ENCODE peak calls at places on chromosomes 16 and 17, in four cellular contexts. K, S, H and I are unnamed samples.
A peak's percentile ranks its signal among the peaks of the same experiment; 100 is the strongest.

GRCh38 chr17:17030515-17031211 is 11.6 kb upstream of the MPRIP start:
- DNase-seq in K (no peak), S (no peak), H (no peak), I (no peak)

GRCh38 chr16:8632675-8633182 is 11.2 kb downstream of the METTL22 start:
- DNase-seq in K (no peak), S (no peak), H (no peak), I (no peak)

GRCh38 chr17:48003686-48004120 is 32.8 kb downstream of the CDK5RAP3 start:
- DNase-seq in K (no peak), S (no peak), H (no peak), I (no peak)

GRCh38 chr17:58680038-58680369 is 11.8 kb downstream of the TEX14 start:
- DNase-seq in K (no peak), S (no peak), H (no peak), I (no peak)

GRCh38 chr16:83685615-83686165 is 122.1 kb upstream of the HSBP1 start:
- DNase-seq in K (no peak), S (no peak), H (no peak), I (no peak)

GRCh38 chr17:79810138-79811027 is 13.5 kb upstream of the CBX8 start:
- DNase-seq in K (peak; percentile 95), S (peak; percentile 83), H (peak; percentile 70), I (no peak)

GRCh38 chr17:30824002-30824355 is 513 bp downstream of the CRLF3 start:
- DNase-seq in K (peak; percentile 51), S (no peak), H (no peak), I (no peak)

GRCh38 chr17:15492186-15492585 is 24.8 kb upstream of the CDRT4 start:
- DNase-seq in K (no peak), S (no peak), H (no peak), I (no peak)

GRCh38 chr17:73532441-73532901 is 111.8 kb downstream of the SDK2 start:
- DNase-seq in K (no peak), S (no peak), H (no peak), I (no peak)

GRCh38 chr17:70205386-70205785 is 36.1 kb downstream of the KCNJ2 start:
- DNase-seq in K (no peak), S (no peak), H (no peak), I (no peak)

GRCh38 chr16:85350973-85351372 is 238.7 kb upstream of the CIBAR2 start:
- DNase-seq in K (no peak), S (no peak), H (peak; percentile 97), I (peak; percentile 63)

GRCh38 chr16:12902511-12903324 is 1.3 kb downstream of the SHISA9 start:
- DNase-seq in K (no peak), S (no peak), H (no peak), I (no peak)

GRCh38 chr17:21843318-21843865 is 151.1 kb downstream of the KCNJ18 start:
- DNase-seq in K (no peak), S (no peak), H (no peak), I (no peak)

GRCh38 chr17:36946726-36947091 is 2.0 kb upstream of the AATF start:
- DNase-seq in K (no peak), S (no peak), H (no peak), I (no peak)

GRCh38 chr16:77002644-77003043 is 188.3 kb upstream of the MON1B start:
- DNase-seq in K (no peak), S (no peak), H (no peak), I (no peak)

GRCh38 chr16:888901-889570 is 81.7 kb downstream of the LMF1 start:
- DNase-seq in K (no peak), S (no peak), H (no peak), I (no peak)

GRCh38 chr17:5587431-5588032 is 3.2 kb upstream of the NLRP1 start:
- DNase-seq in K (peak; percentile 73), S (peak; percentile 81), H (peak; percentile 68), I (no peak)

GRCh38 chr17:59244081-59244480 is 23.8 kb downstream of the GDPD1 start:
- DNase-seq in K (no peak), S (no peak), H (no peak), I (no peak)

GRCh38 chr16:67269766-67270165 is 9.6 kb upstream of the PLEKHG4 start:
- DNase-seq in K (peak; percentile 56), S (no peak), H (no peak), I (no peak)

GRCh38 chr17:78925662-78926555 is 722 bp upstream of the TIMP2 start:
- DNase-seq in K (no peak), S (peak; percentile 52), H (no peak), I (no peak)

GRCh38 chr17:58335779-58336455 is 7.3 kb upstream of the TSPOAP1 start:
- DNase-seq in K (peak; percentile 89), S (peak; percentile 63), H (no peak), I (no peak)

GRCh38 chr17:47325176-47325575 is 1.4 kb downstream of the EFCAB13 start:
- DNase-seq in K (no peak), S (no peak), H (no peak), I (no peak)

GRCh38 chr16:67156146-67156844 is 3.4 kb downstream of the TRADD start:
- DNase-seq in K (no peak), S (no peak), H (no peak), I (no peak)

GRCh38 chr16:51050379-51050710 is 100.7 kb downstream of the SALL1 start:
- DNase-seq in K (no peak), S (peak; percentile 35), H (no peak), I (no peak)

GRCh38 chr17:62625870-62626200 is 1.6 kb upstream of the MRC2 start:
- DNase-seq in K (no peak), S (no peak), H (no peak), I (no peak)

GRCh38 chr17:43418441-43419374 is 19.9 kb downstream of the ARL4D start:
- DNase-seq in K (peak; percentile 15), S (peak; percentile 56), H (peak; percentile 55), I (no peak)

GRCh38 chr17:81191116-81191515 is 25.1 kb upstream of the AATK start:
- DNase-seq in K (no peak), S (no peak), H (no peak), I (no peak)

GRCh38 chr17:48814504-48814903 is 2.5 kb downstream of the TTLL6 start:
- DNase-seq in K (peak; percentile 71), S (peak; percentile 66), H (peak; percentile 60), I (no peak)

GRCh38 chr17:72702136-72702735 is 390.3 kb downstream of the SLC39A11 start:
- DNase-seq in K (no peak), S (peak; percentile 91), H (peak; percentile 80), I (no peak)

GRCh38 chr16:73058616-73059409 is 10.9 kb upstream of the ZFHX3 start:
- DNase-seq in K (peak; percentile 11), S (no peak), H (peak; percentile 38), I (no peak)

GRCh38 chr16:81366316-81366932 is 51.7 kb downstream of the GAN start:
- DNase-seq in K (peak; percentile 63), S (peak; percentile 38), H (peak; percentile 46), I (peak; percentile 12)

GRCh38 chr17:3534881-3535252 is 22.7 kb downstream of the TRPV3 start:
- DNase-seq in K (no peak), S (no peak), H (peak; percentile 67), I (no peak)

GRCh38 chr16:85056211-85056748 is 28.7 kb downstream of the KIAA0513 start:
- DNase-seq in K (peak; percentile 60), S (peak; percentile 27), H (no peak), I (no peak)

GRCh38 chr17:13761221-13761620 is 159.5 kb upstream of the HS3ST3A1 start:
- DNase-seq in K (no peak), S (no peak), H (no peak), I (no peak)

DNA sequence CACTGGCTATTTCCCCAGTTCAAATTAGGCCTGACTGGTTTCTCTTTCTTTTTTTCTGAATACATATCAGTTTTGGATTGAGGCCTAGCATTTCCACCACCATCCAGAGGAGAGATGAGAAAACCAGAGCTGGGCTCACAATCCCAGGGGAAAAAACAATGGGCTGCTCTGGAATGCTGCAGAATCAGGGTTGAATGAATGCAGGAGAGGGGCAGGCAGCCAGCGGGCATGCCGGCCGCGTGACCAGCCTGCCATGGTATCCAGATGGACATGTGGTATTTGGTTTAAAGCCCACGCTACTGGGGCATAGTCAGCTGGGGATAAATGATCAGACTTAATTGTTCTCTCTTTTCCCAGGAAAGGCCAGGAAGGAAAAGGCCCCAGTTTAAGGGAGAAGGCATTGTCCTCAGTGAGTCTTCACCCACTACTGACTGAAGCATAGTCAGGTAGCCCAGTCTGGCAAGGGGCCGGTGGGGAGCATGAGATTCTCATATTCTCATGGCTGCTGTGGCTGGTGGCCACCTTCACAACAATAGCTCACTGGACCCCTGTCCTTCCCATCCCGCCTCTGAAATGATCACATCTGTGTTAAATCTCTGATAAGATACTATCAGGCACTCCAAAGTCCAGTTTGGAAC is 38.7 kb upstream of the RHOT1 start:
- DNase-seq in K (no peak), S (no peak), H (no peak), I (no peak)
- TF ChIP-seq TCF7L2 in K (no peak), S (no peak), H (no peak), I (no peak)

GRCh38 chr17:77107506-77108433 is 33.0 kb upstream of the SEC14L1 start:
- DNase-seq in K (peak; percentile 62), S (no peak), H (no peak), I (no peak)
- TF ChIP-seq TCF7L2 in K (no peak), S (no peak), H (no peak), I (no peak)

GRCh38 chr17:66351053-66351452 is 48.6 kb downstream of the PRKCA start:
- DNase-seq in K (no peak), S (no peak), H (no peak), I (no peak)
- TF ChIP-seq TCF7L2 in K (no peak), S (no peak), H (no peak), I (no peak)

GRCh38 chr17:40514013-40514875 is 12.8 kb upstream of the TNS4 start:
- DNase-seq in K (no peak), S (no peak), H (no peak), I (no peak)
- TF ChIP-seq TCF7L2 in K (no peak), S (no peak), H (no peak), I (no peak)

GRCh38 chr16:19432429-19432828 is 14.7 kb downstream of the TMC5 start:
- DNase-seq in K (peak; percentile 18), S (peak; percentile 71), H (peak; percentile 23), I (no peak)
- TF ChIP-seq TCF7L2 in K (no peak), S (no peak), H (no peak), I (no peak)